ENCODE peak calls at places on chromosomes 13 and 19, in eight cellular contexts. Z is IMR-90, N is transverse colon, I is colonic mucosa, F is Panc1, U is bronchial epithelial cell, Q is keratinocyte, W is hepatocyte. X is an unnamed sample. For H3K36me3, the result is how much of the 10 kb centered on the place peaks cover.

GRCh38 chr19:6861683-6862286 is 25.6 kb upstream of the ADGRE1 start:
- DNase-seq in Q (peak), N (no peak), F (no peak), I (no peak), Z (no peak), U (peak), W (no peak), X (no peak)

GRCh38 chr13:51793570-51794273 is 10.2 kb downstream of the DHRS12 start:
- DNase-seq in Q (no peak), Z (peak), W (peak), U (peak), I (no peak), F (no peak), N (no peak), X (no peak)

GRCh38 chr13:45466359-45466758 is 1.6 kb downstream of the COG3 start:
- DNase-seq in Z (no peak), F (no peak), I (no peak), N (no peak), W (no peak), Q (no peak), U (no peak), X (no peak)

GRCh38 chr19:55086730-55087541 is 11.3 kb downstream of the EPS8L1 start:
- DNase-seq in Z (peak), Q (no peak), U (peak), F (no peak), N (peak), I (peak), W (peak), X (peak)

GRCh38 chr13:96426160-96426559 is 336.3 kb downstream of the HS6ST3 start:
- DNase-seq in F (no peak), W (no peak), Z (no peak), Q (no peak), U (no peak), I (no peak), N (no peak), X (no peak)

GRCh38 chr13:110518571-110518970 is 43.0 kb downstream of the RAB20 start:
- DNase-seq in U (no peak), I (peak), Q (no peak), W (no peak), N (peak), Z (no peak), F (no peak), X (no peak)

GRCh38 chr13:76289558-76289957 is 596.6 kb downstream of the KCTD12 start:
- DNase-seq in F (no peak), W (no peak), N (no peak), I (no peak), U (no peak), Z (no peak), Q (no peak), X (no peak)

GRCh38 chr19:40629346-40629745 is 28.2 kb downstream of the LTBP4 start:
- DNase-seq in Q (no peak), N (no peak), U (no peak), W (no peak), I (no peak), F (no peak), Z (no peak), X (no peak)

GRCh38 chr13:59780058-59780457 is 383.7 kb downstream of the DIAPH3 start:
- DNase-seq in N (no peak), I (no peak), W (no peak), F (no peak), Q (no peak), Z (peak), U (peak), X (no peak)

GRCh38 chr19:53871448-53871847 is 3.8 kb downstream of the MYADM start:
- DNase-seq in N (no peak), Z (no peak), U (no peak), W (no peak), Q (no peak), I (no peak), F (no peak), X (no peak)

GRCh38 chr13:45108716-45109706 is 11.3 kb upstream of the GTF2F2 start:
- DNase-seq in I (no peak), Q (no peak), Z (peak), W (peak), N (peak), F (no peak), U (no peak), X (no peak)

GRCh38 chr13:77980592-77980991 is 62.0 kb upstream of the EDNRB start:
- DNase-seq in I (no peak), Q (no peak), U (no peak), Z (peak), W (peak), F (no peak), N (no peak), X (no peak)

GRCh38 chr19:5308471-5309437 is 31.9 kb downstream of the PTPRS start:
- DNase-seq in I (peak), Z (peak), U (peak), F (no peak), Q (peak), N (peak), W (peak), X (peak)

GRCh38 chr13:113649212-113649611 is 8.8 kb downstream of the ATP4B start:
- DNase-seq in Q (no peak), W (no peak), N (peak), Z (no peak), F (no peak), I (no peak), U (no peak), X (no peak)

GRCh38 chr19:7868671-7869452 is 5.3 kb downstream of the PRR36 start:
- DNase-seq in U (peak), F (no peak), N (peak), Q (no peak), I (peak), W (peak), Z (peak), X (no peak)

GRCh38 chr19:38565686-38566105 is 52.1 kb downstream of the MAP4K1 start:
- DNase-seq in U (no peak), F (no peak), W (no peak), Z (no peak), Q (no peak), I (no peak), N (no peak), X (no peak)

GRCh38 chr13:24279706-24280105 is 29.7 kb upstream of the C1QTNF9 start:
- DNase-seq in N (no peak), W (no peak), F (no peak), I (no peak), Z (no peak), U (no peak), Q (no peak), X (no peak)

GRCh38 chr13:98784666-98785065 is 32.2 kb upstream of the SLC15A1 start:
- DNase-seq in Z (no peak), W (no peak), U (no peak), F (no peak), Q (no peak), I (peak), N (peak), X (no peak)

GRCh38 chr13:112486386-112487126 is 101.4 kb downstream of the TUBGCP3 start:
- DNase-seq in Q (no peak), I (no peak), F (no peak), U (no peak), Z (peak), W (no peak), N (no peak), X (no peak)

GRCh38 chr19:19452241-19453128 is 47.0 kb downstream of the GATAD2A start:
- DNase-seq in F (no peak), Q (no peak), I (no peak), N (peak), U (no peak), W (no peak), Z (no peak), X (no peak)

GRCh38 chr19:39540333-39540673 is 342 bp upstream of the EID2 start:
- DNase-seq in N (no peak), Z (no peak), W (no peak), I (no peak), U (no peak), Q (no peak), F (no peak), X (no peak)

GRCh38 chr13:110471833-110472162 is 89.7 kb downstream of the RAB20 start:
- DNase-seq in I (peak), U (no peak), F (no peak), Z (peak), N (peak), Q (no peak), W (no peak), X (peak)

GRCh38 chr13:39578821-39579291 is 24.1 kb downstream of the LHFPL6 start:
- DNase-seq in F (no peak), W (no peak), I (no peak), N (no peak), U (no peak), Z (no peak), Q (no peak), X (no peak)

GRCh38 chr19:29724102-29724641 is 9.1 kb upstream of the C19orf12 start:
- DNase-seq in I (no peak), U (no peak), N (no peak), Z (peak), F (no peak), W (peak), Q (no peak), X (no peak)

GRCh38 chr13:99827011-99827410 is 144.6 kb downstream of the ZIC5 start:
- DNase-seq in W (no peak), I (no peak), F (no peak), N (no peak), Z (no peak), Q (no peak), U (no peak), X (no peak)

DNA sequence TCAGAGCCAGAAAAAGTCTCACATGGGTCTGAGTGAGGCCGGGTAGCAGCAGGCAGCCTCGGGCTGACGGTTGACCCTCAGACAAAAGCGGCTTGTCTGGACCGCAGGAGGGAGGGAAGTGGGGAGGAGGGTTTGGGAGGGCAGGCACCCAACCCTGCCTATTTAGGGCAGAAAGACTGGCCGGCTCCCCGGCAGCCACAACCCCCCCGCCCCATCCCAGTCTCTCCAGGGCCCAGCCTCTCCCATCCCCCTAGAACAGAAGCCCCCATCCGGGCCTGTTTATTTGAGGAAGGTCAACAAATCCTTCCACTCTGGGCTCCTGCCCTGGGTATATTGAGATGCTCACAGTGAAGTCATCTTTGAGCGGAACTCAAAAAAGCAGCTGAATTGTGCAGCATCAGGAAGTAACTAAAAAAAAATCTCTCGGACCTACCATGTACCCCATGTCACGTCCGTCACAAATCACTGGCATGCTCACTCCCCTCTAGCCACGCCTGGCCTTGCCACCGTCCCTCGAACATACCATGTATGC is 6.3 kb downstream of the DACT3 start:
- DNase-seq in F (no peak), I (no peak), Z (no peak), N (no peak), U (no peak), W (no peak), Q (no peak), X (peak)
- H3K4me3 ChIP-seq in F (no peak), I (no peak), Z (no peak), N (no peak), U (no peak), W (no peak), Q (no peak), X (peak)

GRCh38 chr19:10418281-10419199 is 1.8 kb upstream of the PDE4A start:
- DNase-seq in I (no peak), U (no peak), W (peak), Z (no peak), Q (no peak), F (no peak), N (no peak), X (no peak)
- TF ChIP-seq CTCF in I (no peak), U (peak), W (no peak), Z (no peak), Q (no peak), F (peak), N (no peak), X (no peak)

DNA sequence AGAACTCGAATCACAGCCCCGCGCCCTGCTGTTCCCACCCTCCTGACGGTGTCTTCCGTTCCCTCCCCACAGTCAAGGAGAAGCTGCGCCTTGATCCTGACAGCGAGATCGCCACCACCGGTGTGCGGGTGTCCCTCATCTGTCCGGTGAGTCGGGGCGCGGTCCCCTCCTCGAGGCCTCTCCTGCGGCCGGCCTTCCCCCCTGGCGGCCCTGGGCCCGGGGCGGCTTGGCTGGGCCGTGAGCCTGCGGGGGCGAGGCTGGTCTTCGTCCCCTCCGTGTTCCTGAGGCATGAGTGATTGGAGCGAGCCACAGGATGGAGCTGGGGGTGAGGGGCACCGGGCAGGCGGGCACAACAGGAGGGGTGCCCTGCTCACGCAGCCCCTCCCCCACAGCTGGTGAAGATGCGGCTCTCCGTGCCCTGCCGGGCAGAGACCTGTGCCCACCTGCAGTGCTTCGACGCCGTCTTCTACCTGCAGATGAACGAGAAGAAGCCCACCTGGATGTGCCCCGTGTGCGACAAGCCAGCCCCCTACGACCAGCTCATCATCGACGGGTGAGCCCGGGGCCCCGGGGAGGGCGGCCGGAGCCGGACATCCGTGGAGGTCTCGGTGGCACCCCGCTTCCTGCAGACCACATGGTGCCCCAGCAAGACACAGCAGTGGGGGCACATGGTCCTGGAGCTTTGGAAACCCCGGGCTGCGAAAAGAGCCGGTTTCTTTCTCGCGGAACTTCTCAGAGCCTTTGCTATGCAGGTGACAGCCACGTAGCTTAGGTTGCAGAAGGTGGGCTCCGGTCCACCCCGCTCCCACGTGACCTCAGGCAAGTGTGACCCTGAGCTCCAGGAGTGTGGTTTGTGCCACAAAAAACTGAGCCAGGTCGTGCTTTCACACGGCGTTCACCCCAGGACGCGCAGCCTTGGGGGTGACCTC is 25.8 kb downstream of the PIAS4 start:
- DNase-seq in Z (no peak), I (no peak), U (no peak), W (no peak), F (no peak), Q (no peak), N (no peak), X (no peak)
- H3K36me3 ChIP-seq in Z (half or more), I (under half), U (under half), W (under half), F (under half), Q (under half), N (under half), X (half or more)

DNA sequence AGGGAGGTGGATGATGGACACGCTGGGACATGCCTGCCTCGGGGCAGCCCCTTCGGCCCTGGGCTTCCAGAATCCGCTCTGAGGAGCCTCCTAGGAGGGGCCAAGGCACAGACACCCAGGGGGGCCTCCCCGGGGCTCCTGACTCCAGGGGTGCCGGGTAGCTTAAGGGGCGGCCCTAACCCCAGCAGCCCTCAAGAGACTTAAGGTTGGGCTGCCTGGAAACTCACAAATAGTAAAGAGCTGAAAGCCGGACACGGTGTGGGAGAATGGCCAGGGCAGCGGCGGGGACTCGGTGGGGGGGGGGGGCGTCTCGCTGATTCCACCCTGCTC is 7.7 kb downstream of the ARID3A start:
- DNase-seq in W (no peak), U (no peak), N (no peak), Z (no peak), I (no peak), Q (no peak), F (no peak), X (no peak)
- H3K4me3 ChIP-seq in W (no peak), U (no peak), N (no peak), Z (no peak), I (no peak), Q (no peak), F (no peak), X (peak)